ENCODE peak calls at places on chromosomes 12 and 14, in four cellular contexts. Q, F, D and I are unnamed samples.

GRCh38 chr14:75095690-75096089 is 26.2 kb downstream of the ZC2HC1C start:
- DNase-seq in F (no peak), D (no peak), Q (no peak), I (no peak)

GRCh38 chr12:49962861-49963765 is 1.4 kb downstream of the AQP5 start:
- DNase-seq in Q (no peak), D (no peak), F (no peak), I (no peak)

GRCh38 chr12:93174048-93174447 is 203.7 kb upstream of the NUDT4 start:
- DNase-seq in F (peak; percentile 93), Q (no peak), D (no peak), I (no peak)

GRCh38 chr12:96063046-96063445 is 27.7 kb upstream of the LTA4H start:
- DNase-seq in D (no peak), F (peak; percentile 25), Q (no peak), I (no peak)

GRCh38 chr12:116152268-116152667 is 125.2 kb downstream of the MED13L start:
- DNase-seq in F (peak; percentile 92), D (no peak), Q (no peak), I (no peak)

GRCh38 chr12:27472604-27473003 is 26.1 kb downstream of the SMCO2 start:
- DNase-seq in Q (no peak), F (no peak), D (no peak), I (no peak)

GRCh38 chr12:85550924-85551323 is 270.9 kb downstream of the ALX1 start:
- DNase-seq in F (no peak), D (no peak), Q (no peak), I (no peak)

GRCh38 chr14:44291516-44291915 is 215.6 kb downstream of the FSCB start:
- DNase-seq in F (no peak), D (no peak), Q (no peak), I (no peak)

GRCh38 chr12:98653866-98654493 is 8.9 kb downstream of the APAF1 start:
- DNase-seq in D (peak; percentile 35), F (peak; percentile 70), Q (no peak), I (no peak)

GRCh38 chr12:24118675-24119074 is 169.2 kb upstream of the SOX5 start:
- DNase-seq in Q (no peak), D (no peak), F (peak; percentile 25), I (no peak)

GRCh38 chr12:54853933-54854538 is at the start of gene MUCL1:
- DNase-seq in Q (peak; percentile 28), F (peak; percentile 57), D (peak; percentile 71), I (peak; percentile 86)

GRCh38 chr12:116276433-116277216 is 868 bp downstream of the MED13L start:
- DNase-seq in Q (no peak), D (peak; percentile 61), F (peak; percentile 59), I (peak; percentile 66)

GRCh38 chr12:130127527-130127908 is 34.7 kb upstream of the FZD10 start:
- DNase-seq in Q (no peak), D (peak; percentile 40), F (no peak), I (no peak)

GRCh38 chr12:130280226-130280625 is 57.5 kb upstream of the PIWIL1 start:
- DNase-seq in F (no peak), Q (no peak), D (no peak), I (no peak)

GRCh38 chr14:32043624-32044023 is 33.5 kb upstream of the ARHGAP5 start:
- DNase-seq in D (no peak), Q (no peak), F (no peak), I (no peak)

GRCh38 chr12:4417471-4417870 is 28.1 kb downstream of the FGF6 start:
- DNase-seq in Q (no peak), F (no peak), D (no peak), I (no peak)

GRCh38 chr12:40168868-40169267 is 55.9 kb upstream of the LRRK2 start:
- DNase-seq in F (no peak), Q (peak; percentile 55), D (no peak), I (no peak)

GRCh38 chr14:99511421-99512109 is 30.4 kb downstream of the CCNK start:
- DNase-seq in D (no peak), F (peak; percentile 67), Q (no peak), I (no peak)

GRCh38 chr12:10031318-10031717 is 836 bp downstream of the CLEC9A start:
- DNase-seq in Q (no peak), D (no peak), F (peak; percentile 24), I (no peak)

GRCh38 chr12:97921957-97922722 is 459.5 kb downstream of the RMST start:
- DNase-seq in F (no peak), Q (no peak), D (no peak), I (no peak)

GRCh38 chr14:77988966-77989365 is 181.2 kb upstream of the NRXN3 start:
- DNase-seq in F (peak; percentile 48), Q (no peak), D (peak; percentile 27), I (no peak)

GRCh38 chr14:75306917-75307699 is 28.5 kb downstream of the FOS start:
- DNase-seq in F (peak; percentile 19), D (peak; percentile 41), Q (no peak), I (no peak)

GRCh38 chr12:66403746-66404145 is 101.5 kb downstream of the HELB start:
- DNase-seq in F (no peak), Q (no peak), D (no peak), I (no peak)

GRCh38 chr14:101708853-101709532 is 52.5 kb upstream of the PPP2R5C start:
- DNase-seq in F (no peak), D (no peak), Q (no peak), I (no peak)

GRCh38 chr12:79344855-79345840 is 345.6 kb downstream of the PAWR start:
- DNase-seq in Q (peak; percentile 2), F (peak; percentile 50), D (peak; percentile 12), I (peak; percentile 25)

GRCh38 chr12:48159976-48160525 is 2.7 kb upstream of the ASB8 start:
- DNase-seq in Q (no peak), D (no peak), F (peak; percentile 21), I (no peak)
- TF ChIP-seq CHD1 in Q (no peak), D (no peak), F (no peak), I (no peak)

DNA sequence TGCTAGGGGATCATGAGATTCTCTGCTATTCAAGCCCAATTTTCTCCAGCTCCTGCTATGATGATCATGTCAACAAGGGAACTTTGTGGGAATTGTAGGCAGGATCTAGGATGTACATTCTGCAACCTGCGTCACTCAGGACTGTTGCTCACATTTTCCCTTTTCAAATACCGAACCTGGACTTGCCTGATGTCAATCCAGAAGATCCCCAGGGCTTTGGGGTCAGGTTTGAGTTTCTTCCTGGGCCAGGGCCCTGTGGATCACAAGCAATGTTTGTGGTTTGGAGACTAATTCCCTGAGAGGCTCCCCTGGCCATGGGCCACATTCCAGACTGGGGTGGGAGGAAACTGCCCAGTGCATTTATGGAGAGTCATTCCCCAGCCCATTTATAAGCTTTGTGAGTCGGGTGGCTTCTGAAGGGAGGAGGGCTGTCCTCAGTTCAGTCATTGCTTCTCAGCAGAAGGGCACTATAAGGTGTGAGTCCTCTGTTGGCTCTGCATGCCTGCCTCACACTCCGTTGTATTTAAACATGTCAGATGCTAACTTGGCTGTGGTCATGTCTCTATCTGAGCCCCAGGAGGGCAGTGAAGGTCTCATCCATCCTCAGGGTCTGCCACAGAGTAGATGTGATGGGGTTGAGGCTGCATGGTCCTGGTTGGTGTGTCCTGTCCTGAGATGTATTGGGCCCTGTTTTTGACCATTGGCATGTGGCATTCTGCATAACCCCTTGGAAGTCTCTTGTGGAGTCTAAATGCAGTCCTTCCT is 6.5 kb downstream of the KRT86 start:
- DNase-seq in D (no peak), Q (no peak), F (peak; percentile 97), I (no peak)
- TF ChIP-seq CHD1 in D (no peak), Q (no peak), F (peak; percentile 80), I (no peak)

GRCh38 chr14:93016275-93016845 is 93.4 kb downstream of the CHGA start:
- DNase-seq in F (no peak), D (no peak), Q (no peak), I (no peak)

GRCh38 chr14:93015505-93015904 is 92.6 kb downstream of the CHGA start:
- DNase-seq in F (no peak), Q (no peak), D (no peak), I (no peak)

GRCh38 chr14:93018401-93018800 is 95.5 kb downstream of the CHGA start:
- DNase-seq in Q (no peak), F (no peak), D (no peak), I (no peak)

GRCh38 chr14:93017898-93018297 is 94.9 kb downstream of the CHGA start:
- DNase-seq in D (no peak), Q (no peak), F (no peak), I (no peak)

GRCh38 chr14:93017341-93017797 is 94.4 kb downstream of the CHGA start:
- DNase-seq in D (no peak), F (no peak), Q (no peak), I (no peak)
- TF ChIP-seq CHD1 in D (no peak), F (no peak), Q (no peak), I (no peak)

GRCh38 chr12:58069268-58069967 is 128.1 kb downstream of the ATP23 start:
- DNase-seq in Q (no peak), D (no peak), F (peak; percentile 44), I (no peak)
- TF ChIP-seq CHD1 in Q (no peak), D (no peak), F (no peak), I (no peak)